ENCODE peak calls at places on chromosomes 7 and 10, in seven cellular contexts. One of them, this sample, is unnamed.

GRCh38 chr7:1990001-1990670 is 242.6 kb downstream of the MAD1L1 start:
- DNase-seq in T-cell: no peak
- DNase-seq in putamen: no peak
- DNase-seq in T-helper 9 cell: no peak
- DNase-seq in 8988T: no peak
- DNase-seq in EL: no peak
- DNase-seq in HFFc6: no peak
- DNase-seq in this sample: no peak

GRCh38 chr7:144384071-144384470 is 19.4 kb downstream of the NOBOX start:
- DNase-seq in EL: no peak
- DNase-seq in 8988T: no peak
- DNase-seq in HFFc6: no peak
- DNase-seq in T-cell: no peak
- DNase-seq in T-helper 9 cell: no peak
- DNase-seq in putamen: no peak
- DNase-seq in this sample: no peak

GRCh38 chr7:25789701-25790240 is 362.2 kb upstream of the NFE2L3 start:
- DNase-seq in putamen: no peak
- DNase-seq in T-helper 9 cell: no peak
- DNase-seq in T-cell: no peak
- DNase-seq in EL: no peak
- DNase-seq in 8988T: no peak
- DNase-seq in HFFc6: no peak
- DNase-seq in this sample: no peak

GRCh38 chr10:70367195-70367796 is 15.1 kb downstream of the LRRC20 start:
- DNase-seq in HFFc6: peak
- DNase-seq in putamen: no peak
- DNase-seq in T-cell: no peak
- DNase-seq in EL: peak
- DNase-seq in 8988T: no peak
- DNase-seq in T-helper 9 cell: no peak
- DNase-seq in this sample: no peak

GRCh38 chr10:127196227-127196954 is at the start of gene INSYN2A:
- DNase-seq in T-cell: no peak
- DNase-seq in EL: peak
- DNase-seq in 8988T: no peak
- DNase-seq in HFFc6: peak
- DNase-seq in T-helper 9 cell: no peak
- DNase-seq in putamen: peak
- DNase-seq in this sample: no peak

GRCh38 chr7:134910214-134910890 is 76.0 kb upstream of the AGBL3 start:
- DNase-seq in putamen: no peak
- DNase-seq in EL: no peak
- DNase-seq in T-cell: no peak
- DNase-seq in T-helper 9 cell: no peak
- DNase-seq in HFFc6: no peak
- DNase-seq in 8988T: no peak
- DNase-seq in this sample: no peak

GRCh38 chr7:18583305-18583704 is 87.8 kb downstream of the HDAC9 start:
- DNase-seq in 8988T: no peak
- DNase-seq in HFFc6: peak
- DNase-seq in EL: peak
- DNase-seq in T-helper 9 cell: no peak
- DNase-seq in T-cell: no peak
- DNase-seq in putamen: no peak
- DNase-seq in this sample: no peak

GRCh38 chr7:5827755-5828154 is 46.3 kb upstream of the RNF216 start:
- DNase-seq in EL: peak
- DNase-seq in HFFc6: no peak
- DNase-seq in 8988T: no peak
- DNase-seq in T-cell: peak
- DNase-seq in putamen: no peak
- DNase-seq in T-helper 9 cell: peak
- DNase-seq in this sample: no peak

GRCh38 chr7:95527033-95527775 is 41.5 kb downstream of the ASB4 start:
- DNase-seq in T-cell: no peak
- DNase-seq in putamen: peak
- DNase-seq in 8988T: no peak
- DNase-seq in T-helper 9 cell: no peak
- DNase-seq in HFFc6: peak
- DNase-seq in EL: peak
- DNase-seq in this sample: peak

GRCh38 chr7:123633553-123633952 is 22.1 kb upstream of the LMOD2 start:
- DNase-seq in EL: peak
- DNase-seq in T-cell: no peak
- DNase-seq in 8988T: no peak
- DNase-seq in T-helper 9 cell: no peak
- DNase-seq in HFFc6: peak
- DNase-seq in putamen: no peak
- DNase-seq in this sample: no peak

GRCh38 chr10:120456143-120456625 is 843 bp upstream of the PLPP4 start:
- DNase-seq in putamen: no peak
- DNase-seq in T-helper 9 cell: no peak
- DNase-seq in EL: no peak
- DNase-seq in HFFc6: no peak
- DNase-seq in 8988T: no peak
- DNase-seq in T-cell: no peak
- DNase-seq in this sample: no peak

GRCh38 chr10:78203915-78204818 is 170.5 kb downstream of the RPS24 start:
- DNase-seq in HFFc6: no peak
- DNase-seq in T-cell: no peak
- DNase-seq in putamen: no peak
- DNase-seq in 8988T: no peak
- DNase-seq in T-helper 9 cell: no peak
- DNase-seq in EL: no peak
- DNase-seq in this sample: peak

GRCh38 chr7:20346577-20346976 is 15.9 kb downstream of the ITGB8 start:
- DNase-seq in HFFc6: no peak
- DNase-seq in T-helper 9 cell: no peak
- DNase-seq in EL: no peak
- DNase-seq in 8988T: no peak
- DNase-seq in T-cell: no peak
- DNase-seq in putamen: no peak
- DNase-seq in this sample: no peak

GRCh38 chr10:129131439-129132122 is 335.5 kb upstream of the MGMT start:
- DNase-seq in putamen: no peak
- DNase-seq in HFFc6: no peak
- DNase-seq in 8988T: no peak
- DNase-seq in EL: no peak
- DNase-seq in T-helper 9 cell: no peak
- DNase-seq in T-cell: no peak
- DNase-seq in this sample: no peak

GRCh38 chr10:89352039-89352597 is 24.3 kb downstream of the IFIT3 start:
- DNase-seq in putamen: no peak
- DNase-seq in EL: peak
- DNase-seq in T-cell: no peak
- DNase-seq in T-helper 9 cell: no peak
- DNase-seq in 8988T: no peak
- DNase-seq in HFFc6: peak
- DNase-seq in this sample: peak

GRCh38 chr10:98074315-98074911 is 44.0 kb upstream of the CRTAC1 start:
- DNase-seq in T-helper 9 cell: no peak
- DNase-seq in T-cell: no peak
- DNase-seq in HFFc6: no peak
- DNase-seq in putamen: no peak
- DNase-seq in 8988T: no peak
- DNase-seq in EL: no peak
- DNase-seq in this sample: no peak